ENCODE peak calls at places on chromosomes 16 and 17, in ten cellular contexts. Y, E, O, V, Q, J, B, A, M and H are unnamed samples. For H3K36me3 and H3K27me3, the result is how much of the 10 kb centered on the place peaks cover.

GRCh38 chr16:2482181-2483107 is 7.5 kb downstream of the TBC1D24 start:
- DNase-seq in O (peak), J (no peak), V (no peak), A (peak), B (peak), E (no peak), M (peak), Y (peak), Q (no peak), H (peak)

GRCh38 chr16:88597856-88598491 is 27.8 kb downstream of the ZC3H18 start:
- DNase-seq in Y (no peak), Q (no peak), M (no peak), E (no peak), V (no peak), J (no peak), O (no peak), A (no peak), B (no peak), H (no peak)

GRCh38 chr16:84563776-84564420 is 54.0 kb downstream of the COTL1 start:
- DNase-seq in B (no peak), V (no peak), E (no peak), J (no peak), O (no peak), Y (no peak), Q (no peak), M (no peak), A (no peak), H (no peak)

GRCh38 chr17:32314636-32315035 is 27.3 kb downstream of the C17orf75 start:
- DNase-seq in V (no peak), Q (no peak), B (no peak), M (no peak), O (no peak), Y (no peak), J (no peak), A (no peak), E (no peak), H (no peak)

GRCh38 chr16:84795338-84796053 is 24.3 kb upstream of the CRISPLD2 start:
- DNase-seq in E (no peak), V (no peak), Q (no peak), M (no peak), Y (peak), J (no peak), B (peak), O (peak), A (peak), H (peak)

GRCh38 chr17:32648450-32648849 is 161.7 kb downstream of the CDK5R1 start:
- DNase-seq in Q (no peak), Y (no peak), M (no peak), E (no peak), O (no peak), J (no peak), V (no peak), A (no peak), B (no peak), H (no peak)

GRCh38 chr16:14043278-14043677 is 27.8 kb upstream of the MRTFB start:
- DNase-seq in M (no peak), J (no peak), E (no peak), Q (no peak), Y (no peak), A (no peak), B (no peak), O (no peak), V (no peak), H (no peak)

GRCh38 chr16:10942352-10943297 is at the start of gene DEXI:
- DNase-seq in O (peak), Y (peak), J (peak), B (peak), E (peak), A (peak), M (peak), Q (peak), V (peak), H (peak)

GRCh38 chr17:45666046-45666600 is 118.0 kb upstream of the CRHR1 start:
- DNase-seq in Y (no peak), Q (no peak), J (no peak), E (peak), O (no peak), V (no peak), A (no peak), M (no peak), B (no peak), H (no peak)

GRCh38 chr17:29292071-29292991 is 1.6 kb downstream of the NUFIP2 start:
- DNase-seq in J (peak), E (peak), B (peak), A (peak), Q (no peak), O (peak), Y (peak), V (peak), M (peak), H (peak)

GRCh38 chr16:74623214-74623842 is 16.4 kb upstream of the GLG1 start:
- DNase-seq in B (no peak), A (no peak), M (no peak), V (peak), Y (no peak), Q (no peak), O (peak), J (peak), E (peak), H (peak)

GRCh38 chr16:23952128-23953041 is 116.6 kb downstream of the PRKCB start:
- DNase-seq in A (no peak), E (peak), M (no peak), Q (no peak), J (peak), B (no peak), O (peak), V (peak), Y (no peak), H (no peak)

GRCh38 chr16:54059319-54059718 is 227.3 kb downstream of the IRX3 start:
- DNase-seq in V (no peak), Q (no peak), O (no peak), E (no peak), J (no peak), M (no peak), A (no peak), B (no peak), Y (no peak), H (no peak)

GRCh38 chr17:18980682-18981384 is 23.7 kb downstream of the FAM83G start:
- DNase-seq in B (no peak), J (no peak), A (no peak), M (no peak), V (peak), E (peak), Y (no peak), Q (no peak), O (peak), H (no peak)

GRCh38 chr16:2987854-2988253 is 7.6 kb upstream of the PKMYT1 start:
- DNase-seq in V (peak), E (no peak), O (no peak), B (no peak), Y (no peak), J (no peak), A (no peak), M (peak), Q (no peak), H (no peak)

GRCh38 chr17:39063681-39064069 is 87.8 kb downstream of the PLXDC1 start:
- DNase-seq in Q (no peak), Y (no peak), V (no peak), B (no peak), E (no peak), M (no peak), A (no peak), J (no peak), O (peak), H (peak)

GRCh38 chr16:88297178-88297720 is 85.5 kb upstream of the ZNF469 start:
- DNase-seq in E (no peak), Q (no peak), V (no peak), B (no peak), J (no peak), A (no peak), M (no peak), O (no peak), Y (no peak), H (no peak)

GRCh38 chr17:31499771-31500554 is 108.5 kb downstream of the RAB11FIP4 start:
- DNase-seq in A (no peak), Q (no peak), E (peak), M (peak), J (no peak), Y (peak), O (peak), V (no peak), B (peak), H (peak)

GRCh38 chr16:55398683-55399230 is 74.8 kb downstream of the IRX6 start:
- DNase-seq in J (no peak), E (peak), O (no peak), Q (no peak), Y (no peak), V (no peak), M (no peak), A (no peak), B (no peak), H (no peak)

GRCh38 chr16:64910351-64910750 is 211.5 kb downstream of the CDH11 start:
- DNase-seq in Q (no peak), O (peak), M (no peak), A (peak), B (peak), J (no peak), Y (peak), E (peak), V (no peak), H (peak)

GRCh38 chr16:69881141-69881540 is 70.0 kb upstream of the CLEC18A start:
- DNase-seq in E (no peak), O (no peak), M (no peak), J (no peak), Y (no peak), B (no peak), Q (no peak), V (no peak), A (no peak), H (no peak)

GRCh38 chr16:31476305-31477219 is 4.6 kb downstream of the TGFB1I1 start:
- DNase-seq in Q (no peak), V (peak), B (peak), E (peak), O (no peak), A (no peak), Y (peak), M (peak), J (no peak), H (no peak)

GRCh38 chr17:79065105-79065670 is 9.4 kb upstream of the ENGASE start:
- DNase-seq in V (peak), B (no peak), Y (no peak), E (peak), J (no peak), A (no peak), Q (no peak), M (no peak), O (peak), H (peak)

GRCh38 chr16:50401355-50401754 is 32.6 kb upstream of the BRD7 start:
- DNase-seq in Y (no peak), B (no peak), O (no peak), Q (no peak), E (no peak), M (no peak), A (no peak), V (no peak), J (no peak), H (no peak)

GRCh38 chr16:11310997-11311561 is 29.9 kb upstream of the PRM1 start:
- DNase-seq in V (no peak), Y (no peak), M (no peak), Q (no peak), B (no peak), J (no peak), O (no peak), A (no peak), E (no peak), H (no peak)

GRCh38 chr17:80750263-80750662 is 205.6 kb downstream of the RPTOR start:
- DNase-seq in V (no peak), M (no peak), Y (no peak), B (no peak), E (no peak), O (no peak), J (no peak), A (no peak), Q (no peak), H (no peak)

GRCh38 chr17:80751070-80751459 is 206.4 kb downstream of the RPTOR start:
- DNase-seq in V (no peak), B (no peak), Q (no peak), A (no peak), M (no peak), J (no peak), E (no peak), Y (no peak), O (peak), H (no peak)

GRCh38 chr17:80752369-80752705 is 207.7 kb downstream of the RPTOR start:
- DNase-seq in A (no peak), Y (no peak), B (no peak), V (no peak), M (no peak), O (no peak), Q (no peak), J (no peak), E (no peak), H (no peak)

GRCh38 chr17:80749611-80750010 is 205.0 kb downstream of the RPTOR start:
- DNase-seq in O (no peak), M (no peak), A (no peak), J (no peak), Q (no peak), B (no peak), E (no peak), V (no peak), Y (no peak), H (no peak)

GRCh38 chr17:80751460-80752368 is 207.1 kb downstream of the RPTOR start:
- DNase-seq in Y (no peak), O (peak), V (no peak), Q (no peak), J (peak), A (peak), E (peak), B (no peak), M (no peak), H (peak)
- H3K36me3 ChIP-seq in Y (under half), O (under half), V (under half), Q (under half), J (under half), A (under half), E (under half), B (under half), M (under half), H (under half)

GRCh38 chr17:41421617-41422016 is 2.8 kb downstream of the KRT37 start:
- DNase-seq in V (no peak), B (no peak), M (no peak), J (no peak), A (no peak), Q (no peak), O (no peak), Y (no peak), E (no peak), H (no peak)

GRCh38 chr17:41419712-41420111 is 4.7 kb downstream of the KRT37 start:
- DNase-seq in B (no peak), E (no peak), M (no peak), Y (no peak), O (no peak), Q (no peak), A (no peak), V (no peak), J (no peak), H (no peak)

GRCh38 chr17:41420134-41420533 is 4.3 kb downstream of the KRT37 start:
- DNase-seq in B (no peak), V (no peak), O (peak), A (no peak), M (no peak), J (no peak), Y (no peak), E (no peak), Q (no peak), H (peak)

GRCh38 chr17:41421116-41421515 is 3.3 kb downstream of the KRT37 start:
- DNase-seq in E (no peak), V (no peak), B (no peak), Y (no peak), M (no peak), Q (no peak), O (peak), J (no peak), A (peak), H (peak)

DNA sequence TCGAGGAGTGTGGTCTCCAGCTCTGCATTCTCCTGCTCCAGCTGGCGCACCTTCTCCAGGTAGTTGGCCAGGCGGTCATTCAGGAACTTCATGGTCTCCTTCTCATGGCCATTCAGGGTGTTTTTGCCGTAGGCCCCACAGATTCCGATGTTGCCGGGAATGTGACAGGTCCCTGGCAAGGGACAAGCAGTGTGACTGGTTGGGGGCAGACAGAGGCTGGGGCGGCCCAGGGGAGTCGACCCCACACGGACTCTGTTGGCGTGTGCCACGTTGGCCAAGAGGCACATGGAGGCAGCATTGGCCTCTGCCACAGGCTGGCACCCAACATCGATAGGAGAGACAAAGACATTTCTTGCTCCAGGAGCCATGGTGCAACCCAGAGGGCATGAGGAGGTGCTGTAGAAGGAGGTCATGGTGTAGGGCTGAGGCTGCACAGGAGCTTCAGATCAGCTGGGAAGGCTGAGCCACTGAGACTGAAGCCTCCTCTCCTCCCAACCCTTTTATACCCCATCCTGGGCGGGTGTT is at the start of gene KRT37:
- DNase-seq in J (no peak), A (no peak), Q (no peak), M (peak), E (no peak), B (no peak), Y (no peak), O (no peak), V (no peak), H (no peak)
- H3K27me3 ChIP-seq in J (under half), A (under half), Q (under half), M (under half), E (under half), B (under half), Y (under half), O (under half), V (under half), H (under half)

GRCh38 chr16:714558-715447 is at the start of gene METRN:
- DNase-seq in V (peak), E (peak), Q (no peak), O (peak), A (peak), J (peak), B (peak), Y (peak), M (peak), H (peak)
- H3K4me3 ChIP-seq in V (peak), E (peak), Q (peak), O (peak), A (peak), J (peak), B (peak), Y (peak), M (peak), H (peak)

GRCh38 chr16:16124974-16125373 is 98.3 kb downstream of the ABCC6 start:
- DNase-seq in A (no peak), Q (no peak), Y (no peak), V (no peak), J (no peak), O (no peak), E (no peak), B (no peak), M (no peak), H (no peak)
- H3K36me3 ChIP-seq in A (under half), Q (under half), Y (under half), V (under half), J (under half), O (half or more), E (under half), B (under half), M (half or more), H (half or more)

DNA sequence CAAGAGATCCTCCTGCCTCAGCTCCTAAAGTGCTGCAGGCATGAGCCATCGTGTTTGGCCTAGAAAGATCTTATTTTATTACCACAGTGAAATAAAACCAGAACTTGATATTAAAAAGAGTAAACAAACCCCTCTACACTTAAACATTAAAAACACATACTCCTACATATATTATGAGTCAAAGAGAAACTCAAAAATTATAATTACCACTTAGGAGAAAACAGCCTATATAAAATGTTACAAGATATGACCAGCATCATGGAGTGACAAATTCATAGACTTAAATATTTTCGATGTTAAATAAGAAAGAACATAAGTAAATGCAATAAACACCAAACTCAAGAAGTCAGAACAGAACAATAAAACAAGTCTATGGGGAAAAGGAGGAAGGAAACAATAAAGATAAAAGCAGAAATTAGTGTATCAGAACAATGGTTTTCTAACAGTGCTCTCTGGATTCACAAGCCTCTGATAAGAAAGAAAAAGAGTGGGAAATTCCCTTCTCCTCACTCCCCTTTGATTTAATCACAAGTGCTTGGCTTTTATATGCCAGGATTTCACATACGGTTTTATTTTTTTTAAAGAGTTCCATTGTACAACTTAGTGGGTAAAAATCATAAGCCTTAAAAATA is 23.0 kb downstream of the SKAP1 start:
- DNase-seq in O (no peak), B (no peak), V (no peak), A (no peak), M (no peak), J (no peak), E (no peak), Q (no peak), Y (no peak), H (no peak)
- H3K27me3 ChIP-seq in O (under half), B (half or more), V (under half), A (under half), M (under half), J (under half), E (under half), Q (under half), Y (under half), H (under half)

GRCh38 chr16:86509759-86510464 is 415 bp upstream of the FOXF1 start:
- DNase-seq in M (peak), A (peak), E (peak), O (peak), Q (no peak), Y (no peak), V (peak), J (peak), B (peak), H (peak)
- H3K4me3 ChIP-seq in M (peak), A (peak), E (peak), O (peak), Q (peak), Y (peak), V (peak), J (peak), B (peak), H (peak)